ENCODE peak calls at places on chromosomes 13 and 19, in six cellular contexts. One of them, this sample, is unnamed.

GRCh38 chr19:43713208-43713607 is 2.7 kb upstream of the IRGC start:
- DNase-seq in AG09309: no peak
- DNase-seq in mesothelial cell of epicardium: no peak
- DNase-seq in neural crest cell: no peak
- DNase-seq in left ventricle myocardium inferior: no peak
- DNase-seq in Calu3: no peak
- DNase-seq in this sample: no peak

GRCh38 chr13:24261566-24261965 is 47.8 kb upstream of the C1QTNF9 start:
- DNase-seq in AG09309: no peak
- DNase-seq in mesothelial cell of epicardium: no peak
- DNase-seq in neural crest cell: no peak
- DNase-seq in left ventricle myocardium inferior: no peak
- DNase-seq in Calu3: no peak
- DNase-seq in this sample: no peak

GRCh38 chr19:43618921-43619261 is 538 bp downstream of the ZNF428 start:
- DNase-seq in AG09309: no peak
- DNase-seq in mesothelial cell of epicardium: no peak
- DNase-seq in neural crest cell: peak
- DNase-seq in left ventricle myocardium inferior: no peak
- DNase-seq in Calu3: peak
- DNase-seq in this sample: no peak

GRCh38 chr19:6737284-6737872 is at the start of gene GPR108:
- DNase-seq in AG09309: peak
- DNase-seq in mesothelial cell of epicardium: peak
- DNase-seq in neural crest cell: peak
- DNase-seq in left ventricle myocardium inferior: peak
- DNase-seq in Calu3: peak
- DNase-seq in this sample: peak

GRCh38 chr19:621819-622218 is 11.5 kb downstream of the POLRMT start:
- DNase-seq in AG09309: no peak
- DNase-seq in mesothelial cell of epicardium: no peak
- DNase-seq in neural crest cell: no peak
- DNase-seq in left ventricle myocardium inferior: no peak
- DNase-seq in Calu3: no peak
- DNase-seq in this sample: no peak

GRCh38 chr13:104592127-104592526 is 1525.9 kb upstream of the SLC10A2 start:
- DNase-seq in AG09309: no peak
- DNase-seq in mesothelial cell of epicardium: no peak
- DNase-seq in neural crest cell: no peak
- DNase-seq in left ventricle myocardium inferior: no peak
- DNase-seq in Calu3: no peak
- DNase-seq in this sample: no peak

GRCh38 chr13:26255717-26256277 is 1.9 kb downstream of the CDK8 start:
- DNase-seq in AG09309: no peak
- DNase-seq in mesothelial cell of epicardium: no peak
- DNase-seq in neural crest cell: no peak
- DNase-seq in left ventricle myocardium inferior: no peak
- DNase-seq in Calu3: no peak
- DNase-seq in this sample: no peak

GRCh38 chr13:112990783-112991182 is 21.8 kb downstream of the MCF2L start:
- DNase-seq in AG09309: no peak
- DNase-seq in mesothelial cell of epicardium: no peak
- DNase-seq in neural crest cell: no peak
- DNase-seq in left ventricle myocardium inferior: no peak
- DNase-seq in Calu3: peak
- DNase-seq in this sample: no peak

GRCh38 chr19:37885392-37885791 is 21.0 kb downstream of the WDR87 start:
- DNase-seq in AG09309: no peak
- DNase-seq in mesothelial cell of epicardium: no peak
- DNase-seq in neural crest cell: no peak
- DNase-seq in left ventricle myocardium inferior: no peak
- DNase-seq in Calu3: no peak
- DNase-seq in this sample: no peak

GRCh38 chr13:63501702-63502101 is 2086.1 kb upstream of the PCDH20 start:
- DNase-seq in AG09309: no peak
- DNase-seq in mesothelial cell of epicardium: no peak
- DNase-seq in neural crest cell: no peak
- DNase-seq in left ventricle myocardium inferior: no peak
- DNase-seq in Calu3: no peak
- DNase-seq in this sample: no peak

GRCh38 chr13:52851153-52851962 is 2.9 kb upstream of the PCDH8 start:
- DNase-seq in AG09309: no peak
- DNase-seq in mesothelial cell of epicardium: peak
- DNase-seq in neural crest cell: peak
- DNase-seq in left ventricle myocardium inferior: peak
- DNase-seq in Calu3: peak
- DNase-seq in this sample: no peak

GRCh38 chr13:29339386-29340272 is 255.9 kb downstream of the SLC7A1 start:
- DNase-seq in AG09309: no peak
- DNase-seq in mesothelial cell of epicardium: no peak
- DNase-seq in neural crest cell: no peak
- DNase-seq in left ventricle myocardium inferior: no peak
- DNase-seq in Calu3: no peak
- DNase-seq in this sample: no peak

GRCh38 chr19:17266589-17266974 is 661 bp upstream of the BABAM1 start:
- DNase-seq in AG09309: no peak
- DNase-seq in mesothelial cell of epicardium: no peak
- DNase-seq in neural crest cell: no peak
- DNase-seq in left ventricle myocardium inferior: no peak
- DNase-seq in Calu3: no peak
- DNase-seq in this sample: no peak

GRCh38 chr13:109859216-109859835 is 72.9 kb upstream of the IRS2 start:
- DNase-seq in AG09309: no peak
- DNase-seq in mesothelial cell of epicardium: no peak
- DNase-seq in neural crest cell: no peak
- DNase-seq in left ventricle myocardium inferior: no peak
- DNase-seq in Calu3: no peak
- DNase-seq in this sample: no peak

GRCh38 chr19:40337594-40337993 is 10.6 kb downstream of the C19orf47 start:
- DNase-seq in AG09309: no peak
- DNase-seq in mesothelial cell of epicardium: no peak
- DNase-seq in neural crest cell: no peak
- DNase-seq in left ventricle myocardium inferior: no peak
- DNase-seq in Calu3: no peak
- DNase-seq in this sample: no peak

GRCh38 chr13:94351292-94352000 is 128.0 kb downstream of the DCT start:
- DNase-seq in AG09309: no peak
- DNase-seq in mesothelial cell of epicardium: no peak
- DNase-seq in neural crest cell: no peak
- DNase-seq in left ventricle myocardium inferior: no peak
- DNase-seq in Calu3: no peak
- DNase-seq in this sample: no peak

GRCh38 chr13:94346261-94347019 is 133.0 kb downstream of the DCT start:
- DNase-seq in AG09309: no peak
- DNase-seq in mesothelial cell of epicardium: no peak
- DNase-seq in neural crest cell: no peak
- DNase-seq in left ventricle myocardium inferior: no peak
- DNase-seq in Calu3: no peak
- DNase-seq in this sample: no peak

DNA sequence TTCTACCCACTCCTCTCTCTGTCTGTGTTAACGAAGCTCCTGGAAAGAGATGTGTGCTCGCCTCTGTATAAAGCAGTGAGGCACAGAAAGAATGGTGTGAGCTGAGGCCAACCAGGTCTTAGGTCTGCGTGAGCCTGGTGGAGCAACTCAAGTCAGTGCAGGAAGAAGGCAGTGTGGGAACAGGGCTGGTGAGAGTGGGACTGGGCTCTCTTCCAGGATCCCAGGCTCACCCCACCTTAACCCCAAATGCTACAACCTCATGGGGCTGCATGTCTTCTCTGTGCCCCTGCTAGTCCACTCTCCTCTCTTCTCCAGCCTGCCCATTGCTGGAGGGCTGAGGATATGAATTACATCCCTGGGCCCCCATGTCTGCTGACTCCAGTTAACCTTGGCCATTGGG is 127.4 kb downstream of the DCT start:
- DNase-seq in AG09309: no peak
- DNase-seq in mesothelial cell of epicardium: no peak
- DNase-seq in neural crest cell: no peak
- DNase-seq in left ventricle myocardium inferior: no peak
- DNase-seq in Calu3: no peak
- DNase-seq in this sample: no peak
- TF ChIP-seq CTCF in AG09309: no peak
- TF ChIP-seq CTCF in mesothelial cell of epicardium: no peak
- TF ChIP-seq CTCF in neural crest cell: no peak
- TF ChIP-seq CTCF in left ventricle myocardium inferior: no peak
- TF ChIP-seq CTCF in Calu3: no peak
- TF ChIP-seq CTCF in this sample: no peak

GRCh38 chr13:94710881-94711560 is 1.3 kb downstream of the SOX21 start:
- DNase-seq in AG09309: no peak
- DNase-seq in mesothelial cell of epicardium: peak
- DNase-seq in neural crest cell: no peak
- DNase-seq in left ventricle myocardium inferior: no peak
- DNase-seq in Calu3: peak
- DNase-seq in this sample: no peak
- TF ChIP-seq CTCF in AG09309: peak
- TF ChIP-seq CTCF in mesothelial cell of epicardium: no peak
- TF ChIP-seq CTCF in neural crest cell: peak
- TF ChIP-seq CTCF in left ventricle myocardium inferior: peak
- TF ChIP-seq CTCF in Calu3: no peak
- TF ChIP-seq CTCF in this sample: no peak

DNA sequence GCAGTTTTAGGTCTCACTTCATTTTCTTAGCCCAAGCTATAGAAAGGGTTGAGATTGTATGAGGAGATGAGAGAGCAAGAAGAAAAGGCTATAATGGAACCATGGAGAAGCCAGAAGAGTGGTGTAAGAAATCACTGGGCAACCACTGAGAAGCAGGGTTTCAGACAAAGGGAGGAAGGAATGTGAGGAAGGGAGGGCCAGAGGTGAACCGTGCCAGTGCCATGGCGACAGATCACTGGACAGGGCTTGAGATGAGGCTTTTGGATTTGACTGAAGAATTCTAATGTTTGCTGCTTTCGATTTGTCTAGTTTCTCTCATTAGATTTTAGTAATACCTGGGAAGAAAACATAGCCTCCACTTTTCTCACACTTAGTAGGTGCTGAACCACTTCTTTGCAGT is 6.3 kb upstream of the GPR183 start:
- DNase-seq in AG09309: no peak
- DNase-seq in mesothelial cell of epicardium: no peak
- DNase-seq in neural crest cell: no peak
- DNase-seq in left ventricle myocardium inferior: no peak
- DNase-seq in Calu3: no peak
- DNase-seq in this sample: no peak
- TF ChIP-seq CTCF in AG09309: no peak
- TF ChIP-seq CTCF in mesothelial cell of epicardium: no peak
- TF ChIP-seq CTCF in neural crest cell: no peak
- TF ChIP-seq CTCF in left ventricle myocardium inferior: no peak
- TF ChIP-seq CTCF in Calu3: no peak
- TF ChIP-seq CTCF in this sample: no peak

GRCh38 chr19:35716735-35716984 is 1.1 kb upstream of the KMT2B start:
- DNase-seq in AG09309: no peak
- DNase-seq in mesothelial cell of epicardium: peak
- DNase-seq in neural crest cell: no peak
- DNase-seq in left ventricle myocardium inferior: no peak
- DNase-seq in Calu3: no peak
- DNase-seq in this sample: no peak
- TF ChIP-seq CTCF in AG09309: no peak
- TF ChIP-seq CTCF in mesothelial cell of epicardium: no peak
- TF ChIP-seq CTCF in neural crest cell: no peak
- TF ChIP-seq CTCF in left ventricle myocardium inferior: no peak
- TF ChIP-seq CTCF in Calu3: no peak
- TF ChIP-seq CTCF in this sample: no peak

GRCh38 chr13:101576977-101577376 is 124.5 kb downstream of the ITGBL1 start:
- DNase-seq in AG09309: no peak
- DNase-seq in mesothelial cell of epicardium: no peak
- DNase-seq in neural crest cell: no peak
- DNase-seq in left ventricle myocardium inferior: no peak
- DNase-seq in Calu3: no peak
- DNase-seq in this sample: no peak
- TF ChIP-seq CTCF in AG09309: no peak
- TF ChIP-seq CTCF in mesothelial cell of epicardium: no peak
- TF ChIP-seq CTCF in neural crest cell: no peak
- TF ChIP-seq CTCF in left ventricle myocardium inferior: no peak
- TF ChIP-seq CTCF in Calu3: no peak
- TF ChIP-seq CTCF in this sample: no peak

DNA sequence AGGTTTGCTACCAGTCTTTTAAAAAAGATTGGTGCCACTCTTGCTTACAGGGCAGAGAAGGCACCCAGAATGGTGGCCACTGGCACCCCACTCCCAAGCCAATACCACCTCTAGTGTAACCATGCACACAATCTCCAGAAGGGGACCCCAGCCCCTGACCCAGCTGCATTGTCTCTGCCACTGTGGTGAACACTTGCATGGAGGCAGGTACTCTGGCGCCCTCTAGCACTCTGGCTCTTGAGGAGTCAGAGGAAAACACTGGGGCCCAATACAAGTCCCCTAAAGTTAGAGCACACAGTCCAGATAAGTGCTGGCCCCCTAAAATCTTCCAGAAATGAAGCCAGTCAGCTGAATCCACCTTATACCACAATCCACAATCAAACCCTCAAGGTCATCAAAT is 6.0 kb downstream of the ERVV-1 start:
- DNase-seq in AG09309: no peak
- DNase-seq in mesothelial cell of epicardium: no peak
- DNase-seq in neural crest cell: no peak
- DNase-seq in left ventricle myocardium inferior: no peak
- DNase-seq in Calu3: no peak
- DNase-seq in this sample: no peak
- TF ChIP-seq CTCF in AG09309: peak
- TF ChIP-seq CTCF in mesothelial cell of epicardium: no peak
- TF ChIP-seq CTCF in neural crest cell: no peak
- TF ChIP-seq CTCF in left ventricle myocardium inferior: no peak
- TF ChIP-seq CTCF in Calu3: no peak
- TF ChIP-seq CTCF in this sample: no peak

DNA sequence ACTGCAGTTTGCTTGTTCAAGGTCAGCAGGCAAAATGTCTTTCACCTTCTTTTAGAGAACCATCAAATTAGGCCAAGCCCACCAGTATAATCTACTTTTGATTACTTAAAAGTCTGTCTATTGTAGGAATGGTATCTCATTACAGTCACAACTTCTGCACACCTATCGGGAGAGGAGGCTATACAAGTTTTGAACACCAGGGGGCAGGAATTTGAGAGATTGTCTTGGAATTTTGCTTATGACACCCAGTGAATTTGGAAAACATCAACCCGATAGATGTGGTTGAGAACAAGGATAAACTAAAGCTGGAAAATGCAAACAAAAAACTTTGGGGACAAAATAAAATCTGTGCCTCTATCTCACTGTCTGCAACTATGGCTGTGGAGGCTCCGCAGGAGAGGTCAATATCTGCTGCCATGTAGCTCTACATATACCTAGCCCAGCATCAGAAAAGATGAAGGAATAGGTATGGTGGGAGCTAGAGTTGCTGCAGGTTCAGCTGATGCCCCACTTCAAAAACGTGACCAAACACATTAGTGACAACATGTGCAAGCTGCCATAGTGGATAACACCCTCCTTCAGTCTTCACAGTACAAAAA is 1299.2 kb upstream of the SPRY2 start:
- DNase-seq in AG09309: no peak
- DNase-seq in mesothelial cell of epicardium: no peak
- DNase-seq in neural crest cell: no peak
- DNase-seq in left ventricle myocardium inferior: no peak
- DNase-seq in Calu3: peak
- DNase-seq in this sample: no peak
- TF ChIP-seq CTCF in AG09309: no peak
- TF ChIP-seq CTCF in mesothelial cell of epicardium: peak
- TF ChIP-seq CTCF in neural crest cell: peak
- TF ChIP-seq CTCF in left ventricle myocardium inferior: no peak
- TF ChIP-seq CTCF in Calu3: no peak
- TF ChIP-seq CTCF in this sample: no peak

This sample was measured in natural killer cell.